ENCODE peak calls at places on chromosome 16, in nine cellular contexts. S is OCI-LY7; J is sigmoid colon; Y is adrenal gland; Z is psoas muscle; P is cardiac muscle cell; N is CD8-positive, alpha-beta T cell; C is pancreas; B is A549. D is an unnamed sample.

GRCh38 chr16:1082266-1082951 is 9.9 kb downstream of the SSTR5 start:
- DNase-seq in J (no peak), N (no peak), Y (peak), B (no peak), S (no peak), C (no peak), Z (no peak), P (no peak), D (no peak)

GRCh38 chr16:55711959-55712876 is 56.4 kb downstream of the SLC6A2 start:
- DNase-seq in P (peak), Z (peak), N (peak), B (peak), J (peak), C (no peak), Y (peak), S (peak), D (peak)

GRCh38 chr16:2228161-2228824 is 4.9 kb downstream of the E4F1 start:
- DNase-seq in C (peak), Y (no peak), Z (no peak), N (no peak), S (no peak), B (no peak), J (no peak), P (no peak), D (no peak)

GRCh38 chr16:14528306-14528948 is 101.6 kb downstream of the PARN start:
- DNase-seq in Z (no peak), C (no peak), P (no peak), J (no peak), N (no peak), Y (no peak), S (no peak), B (peak), D (no peak)

GRCh38 chr16:56547120-56547948 is 17.5 kb upstream of the MT4 start:
- DNase-seq in S (peak), B (no peak), C (no peak), Y (no peak), N (no peak), P (peak), Z (no peak), J (peak), D (no peak)

GRCh38 chr16:67525176-67525860 is 3.3 kb upstream of the RIPOR1 start:
- DNase-seq in B (no peak), P (no peak), N (no peak), J (no peak), Y (no peak), C (peak), S (no peak), Z (no peak), D (no peak)

GRCh38 chr16:554640-555413 is 5.4 kb upstream of the PRR35 start:
- DNase-seq in S (no peak), Z (no peak), P (no peak), B (no peak), C (no peak), Y (no peak), N (no peak), J (no peak), D (no peak)

GRCh38 chr16:51538707-51539604 is 387.9 kb upstream of the SALL1 start:
- DNase-seq in J (no peak), B (peak), S (no peak), Z (no peak), C (no peak), Y (no peak), N (no peak), P (no peak), D (no peak)

GRCh38 chr16:10932959-10933710 is 9.1 kb downstream of the DEXI start:
- DNase-seq in N (no peak), J (no peak), C (no peak), Y (no peak), B (no peak), Z (no peak), S (no peak), P (peak), D (no peak)

GRCh38 chr16:72210571-72210970 is 38.6 kb upstream of the PMFBP1 start:
- DNase-seq in B (no peak), Z (no peak), S (no peak), J (no peak), N (no peak), P (no peak), C (no peak), Y (no peak), D (no peak)

GRCh38 chr16:24463196-24463945 is 76.0 kb upstream of the RBBP6 start:
- DNase-seq in Y (no peak), C (no peak), B (no peak), J (no peak), N (no peak), P (no peak), S (no peak), Z (no peak), D (no peak)

GRCh38 chr16:11632455-11632921 is 35.8 kb upstream of the SNN start:
- DNase-seq in J (peak), Z (peak), P (peak), N (no peak), Y (peak), B (no peak), C (no peak), S (no peak), D (peak)

GRCh38 chr16:75931043-75931442 is 204.8 kb upstream of the CPHXL start:
- DNase-seq in B (no peak), Y (no peak), J (no peak), P (no peak), N (no peak), S (no peak), Z (no peak), C (no peak), D (no peak)

GRCh38 chr16:20675488-20676267 is 21.8 kb downstream of the ACSM1 start:
- DNase-seq in S (no peak), Z (no peak), J (peak), N (peak), Y (no peak), C (peak), B (no peak), P (peak), D (no peak)

GRCh38 chr16:11029948-11030347 is 85.6 kb downstream of the CLEC16A start:
- DNase-seq in Y (no peak), J (no peak), C (no peak), N (no peak), S (no peak), Z (no peak), B (no peak), P (no peak), D (no peak)

GRCh38 chr16:78791926-78792325 is 692.5 kb downstream of the WWOX start:
- DNase-seq in B (no peak), Y (no peak), Z (no peak), P (no peak), J (no peak), N (no peak), C (no peak), S (no peak), D (no peak)

GRCh38 chr16:630024-630814 is 566 bp upstream of the WFIKKN1 start:
- DNase-seq in P (no peak), Z (peak), Y (peak), C (peak), N (no peak), B (no peak), S (no peak), J (no peak), D (no peak)

GRCh38 chr16:3609895-3610697 is 1.3 kb downstream of the SLX4 start:
- DNase-seq in S (peak), Z (no peak), J (no peak), Y (no peak), P (no peak), C (no peak), B (no peak), N (no peak), D (no peak)

GRCh38 chr16:76854234-76854633 is 336.8 kb upstream of the MON1B start:
- DNase-seq in N (no peak), S (peak), J (no peak), Z (no peak), Y (no peak), B (peak), C (no peak), P (peak), D (no peak)

GRCh38 chr16:64469906-64470702 is 651.8 kb downstream of the CDH11 start:
- DNase-seq in S (no peak), N (no peak), J (no peak), P (peak), Z (peak), B (no peak), C (no peak), Y (no peak), D (no peak)

GRCh38 chr16:64470916-64471315 is 650.9 kb downstream of the CDH11 start:
- DNase-seq in S (no peak), N (no peak), J (no peak), Y (no peak), P (no peak), Z (no peak), C (no peak), B (no peak), D (no peak)

GRCh38 chr16:64468515-64469090 is 653.3 kb downstream of the CDH11 start:
- DNase-seq in Z (no peak), P (peak), N (no peak), S (no peak), J (no peak), Y (no peak), B (no peak), C (no peak), D (no peak)

DNA sequence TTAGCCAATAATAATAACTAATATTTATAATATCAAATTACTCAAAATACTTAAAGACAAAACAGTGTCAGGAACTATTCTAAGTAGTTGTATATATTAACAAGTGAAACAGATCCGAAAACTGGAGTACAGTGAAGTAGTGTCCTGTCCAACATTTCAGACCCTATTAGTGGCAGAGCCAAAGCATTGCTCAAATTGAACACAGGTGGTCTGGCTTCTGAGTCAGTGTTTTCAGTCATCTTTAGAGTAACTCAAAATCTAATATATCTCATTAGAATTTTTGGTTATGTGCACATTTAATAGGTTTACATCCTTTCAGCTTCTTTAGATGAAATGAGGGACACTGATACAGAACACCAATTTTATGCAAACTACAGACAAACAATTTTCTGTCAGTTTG is 652.5 kb downstream of the CDH11 start:
- DNase-seq in J (no peak), Z (no peak), P (no peak), N (no peak), C (no peak), Y (no peak), S (no peak), B (no peak), D (no peak)
- H3K4me3 ChIP-seq in J (no peak), Z (no peak), P (no peak), N (no peak), C (no peak), Y (no peak), S (no peak), B (no peak), D (no peak)

DNA sequence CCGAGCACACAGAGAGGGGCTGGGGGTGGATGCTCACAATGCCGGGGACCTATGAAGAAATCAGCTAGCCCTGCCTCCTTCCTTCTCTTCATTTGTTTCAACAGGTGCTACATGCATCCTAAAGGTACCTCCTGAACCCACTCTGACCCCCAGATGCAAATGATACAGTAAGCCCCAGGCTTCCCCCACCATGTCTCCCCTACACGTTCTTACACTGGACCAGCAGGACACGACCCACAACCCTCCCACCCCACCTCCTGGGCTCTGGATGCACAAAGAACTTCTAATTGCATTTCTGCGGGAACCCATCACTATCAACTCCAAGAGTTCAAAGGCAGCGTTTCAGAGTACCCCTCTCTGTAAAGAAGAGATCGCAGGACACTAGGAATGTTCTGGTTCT is 2.1 kb downstream of the XYLT1 start:
- DNase-seq in Y (no peak), B (no peak), S (peak), P (no peak), C (no peak), N (no peak), Z (no peak), J (no peak), D (no peak)
- H3K4me3 ChIP-seq in Y (no peak), B (no peak), S (peak), P (no peak), C (no peak), N (no peak), Z (peak), J (peak), D (peak)

DNA sequence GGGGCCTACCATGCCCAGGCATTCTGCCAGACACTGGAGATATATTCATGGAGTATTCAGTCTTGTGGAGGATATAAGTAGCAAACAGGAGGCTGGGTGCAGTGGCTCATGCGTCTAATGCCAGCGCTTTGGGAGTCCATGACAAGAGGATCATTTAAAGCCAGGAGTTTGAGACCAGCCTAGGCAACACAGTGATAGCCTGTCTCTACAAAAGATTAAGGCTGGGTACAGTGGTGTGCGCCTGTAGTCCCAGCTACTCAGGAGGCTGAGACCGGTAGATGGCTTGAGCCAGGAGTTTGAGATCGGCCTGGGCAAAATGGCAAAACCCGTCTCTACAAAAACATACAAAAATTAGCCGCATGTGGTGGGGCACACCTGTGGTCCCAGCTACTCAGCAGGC is 37.7 kb upstream of the CDH3 start:
- DNase-seq in B (no peak), J (no peak), C (no peak), Y (no peak), P (no peak), N (no peak), Z (no peak), S (no peak), D (no peak)
- H3K4me3 ChIP-seq in B (no peak), J (no peak), C (no peak), Y (no peak), P (no peak), N (no peak), Z (no peak), S (no peak), D (no peak)

DNA sequence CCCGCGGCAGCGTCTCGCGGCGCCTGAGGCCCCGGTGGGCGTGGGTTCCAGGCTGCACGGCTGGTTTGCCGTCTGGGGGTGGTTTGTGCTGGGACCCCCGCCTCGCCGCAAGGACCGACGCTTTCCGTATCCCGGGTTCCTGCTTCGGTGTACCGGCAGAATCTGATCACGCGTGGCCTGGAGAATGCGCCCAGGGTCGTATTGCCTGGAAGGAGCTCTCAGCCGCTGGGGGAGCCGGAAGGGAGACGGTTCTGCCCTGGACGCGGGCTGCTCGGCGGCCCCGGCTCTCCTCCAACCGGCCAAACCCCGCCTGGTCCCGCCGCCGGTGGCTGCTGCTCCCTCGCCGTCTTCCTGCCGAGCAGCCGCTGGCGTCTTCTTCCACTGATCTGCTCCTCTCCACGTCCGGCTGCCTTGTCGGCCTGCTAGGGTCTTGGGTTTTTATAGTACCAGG is 39.8 kb downstream of the ZNF778 start:
- DNase-seq in P (no peak), C (no peak), J (no peak), B (no peak), Z (no peak), S (no peak), Y (no peak), N (no peak), D (no peak)
- H3K4me3 ChIP-seq in P (peak), C (peak), J (peak), B (no peak), Z (peak), S (no peak), Y (no peak), N (peak), D (peak)

GRCh38 chr16:31147574-31147973 is 2.3 kb downstream of the PRSS36 start:
- DNase-seq in P (no peak), S (no peak), N (no peak), Z (no peak), B (no peak), J (no peak), Y (no peak), C (no peak), D (no peak)

GRCh38 chr16:31148896-31149295 is 970 bp downstream of the PRSS36 start:
- DNase-seq in S (no peak), Y (no peak), N (no peak), J (no peak), C (peak), Z (no peak), B (no peak), P (no peak), D (no peak)

GRCh38 chr16:31149332-31149731 is 534 bp downstream of the PRSS36 start:
- DNase-seq in Z (no peak), C (no peak), P (no peak), N (no peak), B (no peak), J (no peak), S (no peak), Y (no peak), D (no peak)

GRCh38 chr16:31148281-31148728 is 1.6 kb downstream of the PRSS36 start:
- DNase-seq in S (no peak), B (no peak), C (peak), P (no peak), Z (no peak), J (no peak), Y (no peak), N (no peak), D (no peak)

DNA sequence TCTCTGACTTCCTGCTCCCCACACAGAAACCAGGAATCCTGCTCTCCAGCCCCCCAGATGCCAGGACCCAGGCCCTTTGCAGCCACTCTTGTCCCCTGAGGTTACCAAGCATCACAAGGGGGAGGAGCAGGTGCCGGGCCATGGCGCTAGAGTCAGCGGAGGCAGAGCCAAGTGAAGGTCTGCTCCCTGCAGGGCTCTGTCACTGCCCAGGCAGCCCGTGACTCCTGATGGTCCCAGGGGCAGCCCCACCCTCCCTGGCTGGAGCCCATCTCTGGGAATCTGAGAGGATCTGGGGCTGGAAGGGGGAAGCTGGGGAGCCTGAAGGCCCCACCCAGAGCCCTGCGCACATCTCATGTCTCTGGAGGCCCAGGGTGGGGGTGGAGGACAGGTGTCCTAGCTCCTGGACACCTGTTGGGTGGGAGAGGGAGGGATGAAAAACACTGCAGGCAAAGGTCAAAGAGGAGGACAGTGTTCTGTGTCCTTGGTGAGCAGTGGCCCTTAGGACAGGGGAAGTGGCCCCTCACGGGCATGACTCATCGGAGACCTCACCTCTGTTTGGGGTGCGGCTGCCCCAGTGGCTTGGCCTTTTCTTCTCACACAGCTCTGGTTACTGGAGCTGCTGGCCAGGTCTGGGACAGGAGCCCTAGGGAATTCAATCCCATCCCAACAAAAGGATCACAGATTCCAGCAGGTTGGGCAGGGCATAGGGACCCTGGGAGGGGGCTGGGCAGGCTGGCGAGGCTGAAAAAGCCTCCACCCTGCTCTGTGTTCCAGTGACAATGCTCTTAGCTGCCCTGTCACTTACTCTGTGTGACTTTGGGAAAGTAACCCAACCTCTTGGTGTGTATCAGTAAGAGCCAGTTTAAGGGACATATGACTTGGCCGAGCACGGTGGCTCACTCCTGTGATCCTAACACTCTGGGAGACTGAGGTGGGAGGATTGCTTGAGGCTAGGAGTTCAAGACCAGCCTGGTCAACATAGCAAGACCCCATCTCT is at the start of gene PRSS36:
- DNase-seq in N (no peak), J (no peak), Z (no peak), P (no peak), Y (no peak), B (no peak), C (peak), S (no peak), D (no peak)
- H3K4me3 ChIP-seq in N (no peak), J (no peak), Z (no peak), P (no peak), Y (no peak), B (no peak), C (no peak), S (no peak), D (no peak)

GRCh38 chr16:59634951-59635350 is 900.8 kb upstream of the GOT2 start:
- DNase-seq in P (no peak), S (no peak), C (no peak), Y (no peak), Z (no peak), J (no peak), N (no peak), B (no peak), D (no peak)

GRCh38 chr16:59632266-59632855 is 898.2 kb upstream of the GOT2 start:
- DNase-seq in B (peak), S (no peak), Y (peak), C (no peak), N (no peak), P (peak), Z (no peak), J (no peak), D (no peak)

GRCh38 chr16:59633996-59634579 is 900.0 kb upstream of the GOT2 start:
- DNase-seq in C (no peak), N (no peak), B (peak), Y (no peak), J (no peak), S (no peak), Z (no peak), P (no peak), D (no peak)

DNA sequence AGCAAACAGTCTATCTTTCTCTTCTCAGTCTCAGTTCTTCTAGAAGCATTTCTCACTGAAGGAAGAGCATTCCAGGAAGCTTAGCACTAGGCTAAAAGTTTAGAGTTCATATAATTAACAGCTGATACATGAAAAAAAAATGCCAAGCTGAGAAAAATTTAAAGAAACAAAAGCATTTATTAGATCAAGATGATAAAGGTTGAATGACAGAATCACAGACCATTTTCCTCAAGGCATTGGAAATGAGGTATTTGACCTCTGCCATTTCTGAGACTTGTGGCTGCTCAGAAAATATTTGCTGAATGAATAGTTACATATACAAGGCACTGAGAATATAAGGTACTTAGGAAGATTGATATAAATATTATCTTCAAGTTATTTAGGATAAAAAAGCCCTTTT is 901.6 kb upstream of the GOT2 start:
- DNase-seq in Y (no peak), S (no peak), N (no peak), C (no peak), P (no peak), B (no peak), Z (no peak), J (no peak), D (no peak)
- H3K4me3 ChIP-seq in Y (no peak), S (no peak), N (no peak), C (no peak), P (no peak), B (no peak), Z (no peak), J (no peak), D (no peak)